ENCODE peak calls at places on chromosome 16, in six cellular contexts. One of them, this sample, is unnamed. For H3K4me1, the result is how much of the 10 kb centered on the place peaks cover.

GRCh38 chr16:48176635-48177408 is 21.0 kb upstream of the ABCC12 start:
- DNase-seq in HepG2: peak
- DNase-seq in GM12878: no peak
- DNase-seq in K562: no peak
- DNase-seq in H1: no peak
- DNase-seq in HCT116: no peak
- DNase-seq in this sample: no peak

GRCh38 chr16:22693670-22694340 is 120.2 kb upstream of the HS3ST2 start:
- DNase-seq in HepG2: no peak
- DNase-seq in GM12878: no peak
- DNase-seq in K562: no peak
- DNase-seq in H1: no peak
- DNase-seq in HCT116: no peak
- DNase-seq in this sample: no peak

GRCh38 chr16:56658476-56658875 is 717 bp downstream of the MT1F start:
- DNase-seq in HepG2: no peak
- DNase-seq in GM12878: no peak
- DNase-seq in K562: no peak
- DNase-seq in H1: no peak
- DNase-seq in HCT116: no peak
- DNase-seq in this sample: no peak

GRCh38 chr16:77945126-77945525 is 77.2 kb upstream of the CLEC3A start:
- DNase-seq in HepG2: no peak
- DNase-seq in GM12878: no peak
- DNase-seq in K562: no peak
- DNase-seq in H1: no peak
- DNase-seq in HCT116: no peak
- DNase-seq in this sample: no peak

GRCh38 chr16:80084614-80085013 is 456.2 kb upstream of the DYNLRB2 start:
- DNase-seq in HepG2: peak
- DNase-seq in GM12878: no peak
- DNase-seq in K562: peak
- DNase-seq in H1: peak
- DNase-seq in HCT116: no peak
- DNase-seq in this sample: peak

GRCh38 chr16:65312071-65312470 is 190.2 kb upstream of the CDH11 start:
- DNase-seq in HepG2: no peak
- DNase-seq in GM12878: no peak
- DNase-seq in K562: no peak
- DNase-seq in H1: no peak
- DNase-seq in HCT116: no peak
- DNase-seq in this sample: no peak

GRCh38 chr16:78421244-78421661 is 321.8 kb downstream of the WWOX start:
- DNase-seq in HepG2: no peak
- DNase-seq in GM12878: no peak
- DNase-seq in K562: no peak
- DNase-seq in H1: peak
- DNase-seq in HCT116: no peak
- DNase-seq in this sample: peak

GRCh38 chr16:22055881-22056280 is 36.5 kb upstream of the VWA3A start:
- DNase-seq in HepG2: peak
- DNase-seq in GM12878: no peak
- DNase-seq in K562: peak
- DNase-seq in H1: no peak
- DNase-seq in HCT116: no peak
- DNase-seq in this sample: no peak

GRCh38 chr16:57604177-57604576 is 24.3 kb upstream of the ADGRG1 start:
- DNase-seq in HepG2: no peak
- DNase-seq in GM12878: no peak
- DNase-seq in K562: no peak
- DNase-seq in H1: no peak
- DNase-seq in HCT116: no peak
- DNase-seq in this sample: no peak

GRCh38 chr16:82192665-82193064 is 22.6 kb upstream of the MPHOSPH6 start:
- DNase-seq in HepG2: no peak
- DNase-seq in GM12878: no peak
- DNase-seq in K562: no peak
- DNase-seq in H1: no peak
- DNase-seq in HCT116: no peak
- DNase-seq in this sample: no peak

GRCh38 chr16:3171855-3172593 is 16.0 kb upstream of the OR1F1 start:
- DNase-seq in HepG2: peak
- DNase-seq in GM12878: no peak
- DNase-seq in K562: peak
- DNase-seq in H1: no peak
- DNase-seq in HCT116: no peak
- DNase-seq in this sample: no peak

GRCh38 chr16:81500833-81501521 is 56.4 kb downstream of the CMIP start:
- DNase-seq in HepG2: no peak
- DNase-seq in GM12878: no peak
- DNase-seq in K562: no peak
- DNase-seq in H1: no peak
- DNase-seq in HCT116: no peak
- DNase-seq in this sample: no peak

GRCh38 chr16:79449067-79449466 is 151.5 kb downstream of the MAF start:
- DNase-seq in HepG2: no peak
- DNase-seq in GM12878: no peak
- DNase-seq in K562: no peak
- DNase-seq in H1: no peak
- DNase-seq in HCT116: no peak
- DNase-seq in this sample: no peak

GRCh38 chr16:14186954-14187306 is 115.8 kb downstream of the MRTFB start:
- DNase-seq in HepG2: no peak
- DNase-seq in GM12878: no peak
- DNase-seq in K562: no peak
- DNase-seq in H1: no peak
- DNase-seq in HCT116: no peak
- DNase-seq in this sample: no peak

GRCh38 chr16:29974291-29975133 is 844 bp downstream of the TAOK2 start:
- DNase-seq in HepG2: no peak
- DNase-seq in GM12878: no peak
- DNase-seq in K562: peak
- DNase-seq in H1: no peak
- DNase-seq in HCT116: no peak
- DNase-seq in this sample: no peak

GRCh38 chr16:87560428-87561199 is 41.7 kb upstream of the JPH3 start:
- DNase-seq in HepG2: no peak
- DNase-seq in GM12878: no peak
- DNase-seq in K562: peak
- DNase-seq in H1: peak
- DNase-seq in HCT116: peak
- DNase-seq in this sample: peak

GRCh38 chr16:58563235-58563634 is 47.9 kb downstream of the SETD6 start:
- DNase-seq in HepG2: no peak
- DNase-seq in GM12878: no peak
- DNase-seq in K562: no peak
- DNase-seq in H1: no peak
- DNase-seq in HCT116: no peak
- DNase-seq in this sample: no peak

GRCh38 chr16:8893426-8893825 is 11.3 kb downstream of the LITAFD start:
- DNase-seq in HepG2: no peak
- DNase-seq in GM12878: no peak
- DNase-seq in K562: no peak
- DNase-seq in H1: no peak
- DNase-seq in HCT116: no peak
- DNase-seq in this sample: no peak

GRCh38 chr16:81738831-81739496 is 40.1 kb upstream of the PLCG2 start:
- DNase-seq in HepG2: no peak
- DNase-seq in GM12878: no peak
- DNase-seq in K562: peak
- DNase-seq in H1: no peak
- DNase-seq in HCT116: no peak
- DNase-seq in this sample: no peak

GRCh38 chr16:2238396-2239230 is 2.4 kb downstream of the DNASE1L2 start:
- DNase-seq in HepG2: no peak
- DNase-seq in GM12878: no peak
- DNase-seq in K562: no peak
- DNase-seq in H1: no peak
- DNase-seq in HCT116: no peak
- DNase-seq in this sample: no peak

GRCh38 chr16:56936491-56936890 is 4.5 kb downstream of the HERPUD1 start:
- DNase-seq in HepG2: no peak
- DNase-seq in GM12878: no peak
- DNase-seq in K562: no peak
- DNase-seq in H1: no peak
- DNase-seq in HCT116: no peak
- DNase-seq in this sample: no peak

GRCh38 chr16:73326770-73327470 is 279.0 kb upstream of the ZFHX3 start:
- DNase-seq in HepG2: peak
- DNase-seq in GM12878: no peak
- DNase-seq in K562: no peak
- DNase-seq in H1: no peak
- DNase-seq in HCT116: no peak
- DNase-seq in this sample: no peak

GRCh38 chr16:3951861-3952332 is 71.4 kb upstream of the CREBBP start:
- DNase-seq in HepG2: no peak
- DNase-seq in GM12878: no peak
- DNase-seq in K562: no peak
- DNase-seq in H1: no peak
- DNase-seq in HCT116: no peak
- DNase-seq in this sample: no peak

GRCh38 chr16:76816475-76816874 is 374.5 kb upstream of the MON1B start:
- DNase-seq in HepG2: no peak
- DNase-seq in GM12878: no peak
- DNase-seq in K562: no peak
- DNase-seq in H1: no peak
- DNase-seq in HCT116: no peak
- DNase-seq in this sample: no peak

DNA sequence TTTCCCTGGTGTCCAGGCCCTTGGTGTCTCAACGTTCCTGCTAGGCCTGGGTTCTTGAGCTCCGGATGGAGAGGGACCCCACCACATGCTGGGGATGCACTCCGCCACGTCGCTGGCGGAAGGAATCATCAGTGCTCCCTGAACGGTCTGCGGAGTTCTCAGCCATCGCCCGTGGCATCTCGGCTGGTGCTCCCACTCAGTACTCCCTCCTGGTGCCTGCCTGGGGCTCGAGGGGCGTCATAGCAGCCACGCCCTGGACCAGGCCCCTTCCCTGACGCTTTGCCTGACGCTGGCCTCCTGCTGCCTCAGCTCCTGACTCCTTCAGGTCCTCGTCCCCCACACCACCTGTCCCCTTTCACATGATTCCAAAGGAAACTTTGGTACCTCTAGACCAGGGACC is 95.9 kb upstream of the CIBAR2 start:
- DNase-seq in HepG2: no peak
- DNase-seq in GM12878: no peak
- DNase-seq in K562: no peak
- DNase-seq in H1: no peak
- DNase-seq in HCT116: no peak
- DNase-seq in this sample: no peak
- H3K4me1 ChIP-seq in HepG2: half or more
- H3K4me1 ChIP-seq in GM12878: under half
- H3K4me1 ChIP-seq in K562: half or more
- H3K4me1 ChIP-seq in H1: under half
- H3K4me1 ChIP-seq in HCT116: under half
- H3K4me1 ChIP-seq in this sample: half or more

GRCh38 chr16:15963307-15963910 is 14.0 kb downstream of the ABCC1 start:
- DNase-seq in HepG2: no peak
- DNase-seq in GM12878: no peak
- DNase-seq in K562: no peak
- DNase-seq in H1: no peak
- DNase-seq in HCT116: no peak
- DNase-seq in this sample: no peak
- TF ChIP-seq ZNF274 in HepG2: no peak
- TF ChIP-seq ZNF274 in GM12878: no peak
- TF ChIP-seq ZNF274 in K562: no peak
- TF ChIP-seq ZNF274 in H1: no peak
- TF ChIP-seq ZNF274 in HCT116: no peak
- TF ChIP-seq ZNF274 in this sample: no peak

GRCh38 chr16:74991593-74992403 is 6.9 kb upstream of the WDR59 start:
- DNase-seq in HepG2: peak
- DNase-seq in GM12878: no peak
- DNase-seq in K562: peak
- DNase-seq in H1: no peak
- DNase-seq in HCT116: no peak
- DNase-seq in this sample: no peak
- TF ChIP-seq YY1 in HepG2: no peak
- TF ChIP-seq YY1 in GM12878: no peak
- TF ChIP-seq YY1 in K562: no peak
- TF ChIP-seq YY1 in H1: no peak
- TF ChIP-seq YY1 in HCT116: no peak
- TF ChIP-seq YY1 in this sample: no peak

GRCh38 chr16:85208643-85209520 is 96.6 kb upstream of the CIBAR2 start:
- DNase-seq in HepG2: no peak
- DNase-seq in GM12878: no peak
- DNase-seq in K562: no peak
- DNase-seq in H1: no peak
- DNase-seq in HCT116: no peak
- DNase-seq in this sample: no peak

GRCh38 chr16:85207357-85207921 is 95.2 kb upstream of the CIBAR2 start:
- DNase-seq in HepG2: no peak
- DNase-seq in GM12878: no peak
- DNase-seq in K562: no peak
- DNase-seq in H1: no peak
- DNase-seq in HCT116: no peak
- DNase-seq in this sample: no peak

GRCh38 chr16:85205747-85206471 is 93.6 kb upstream of the CIBAR2 start:
- DNase-seq in HepG2: peak
- DNase-seq in GM12878: no peak
- DNase-seq in K562: peak
- DNase-seq in H1: no peak
- DNase-seq in HCT116: no peak
- DNase-seq in this sample: no peak

GRCh38 chr16:85204242-85205010 is 92.2 kb upstream of the CIBAR2 start:
- DNase-seq in HepG2: no peak
- DNase-seq in GM12878: no peak
- DNase-seq in K562: no peak
- DNase-seq in H1: no peak
- DNase-seq in HCT116: no peak
- DNase-seq in this sample: no peak

DNA sequence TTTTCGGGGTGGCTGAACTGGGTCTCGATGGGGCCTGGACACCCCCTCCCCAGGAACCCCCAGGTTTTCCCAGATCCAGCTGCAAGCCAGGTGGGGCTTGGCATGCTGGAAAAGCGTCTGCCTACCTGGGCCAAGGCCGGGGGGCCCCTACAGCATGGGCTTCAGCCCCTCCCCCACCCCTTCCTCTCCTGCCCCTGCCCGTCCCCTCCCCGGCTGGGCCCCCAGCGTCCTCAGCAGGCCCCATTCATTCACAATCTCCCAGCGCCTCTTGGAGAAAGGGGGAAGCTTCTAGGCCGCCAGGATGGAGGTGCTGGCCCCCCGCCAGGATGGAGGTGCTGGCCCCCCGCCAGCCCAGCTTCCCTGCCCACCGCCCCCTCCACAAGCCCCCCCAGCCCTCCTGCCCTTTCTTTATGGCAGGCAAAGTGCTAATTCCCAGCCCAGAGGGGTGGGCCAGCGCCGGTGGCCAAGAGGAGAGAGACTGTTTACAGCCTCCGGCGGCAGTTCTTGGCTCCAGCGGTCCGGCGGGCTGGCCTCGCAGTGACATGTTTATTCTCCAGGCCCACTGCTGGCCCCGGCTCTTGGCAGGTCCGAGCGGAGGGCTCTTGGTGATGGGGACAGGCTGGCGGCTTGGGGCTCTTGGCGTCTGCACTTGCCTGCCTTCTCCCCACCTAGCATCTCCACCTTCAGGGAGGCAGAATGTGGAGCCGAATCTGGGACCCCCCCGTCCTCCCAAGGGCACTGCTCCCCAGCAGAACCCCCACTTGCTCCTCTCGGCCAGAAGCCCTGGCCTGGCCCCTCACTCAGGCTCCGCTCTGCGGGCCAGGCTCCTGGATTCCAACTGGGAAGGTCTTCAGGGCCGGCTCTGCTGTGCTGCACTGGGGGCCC is 94.4 kb upstream of the CIBAR2 start:
- DNase-seq in HepG2: no peak
- DNase-seq in GM12878: no peak
- DNase-seq in K562: no peak
- DNase-seq in H1: no peak
- DNase-seq in HCT116: no peak
- DNase-seq in this sample: no peak
- H3K4me1 ChIP-seq in HepG2: half or more
- H3K4me1 ChIP-seq in GM12878: under half
- H3K4me1 ChIP-seq in K562: half or more
- H3K4me1 ChIP-seq in H1: under half
- H3K4me1 ChIP-seq in HCT116: under half
- H3K4me1 ChIP-seq in this sample: half or more